ENCODE peak calls at places on chromosomes 13 and 19, in five cellular contexts. One of them, this sample, is unnamed.

GRCh38 chr19:1177322-1178114 is 3.5 kb upstream of the SBNO2 start:
- DNase-seq in left lung: peak; percentile 82
- DNase-seq in C1 segment of cervical spinal cord: no peak
- DNase-seq in head of caudate nucleus: no peak
- DNase-seq in neural progenitor cell: no peak
- DNase-seq in this sample: no peak

GRCh38 chr13:112449545-112449930 is 73.4 kb downstream of the SPACA7 start:
- DNase-seq in left lung: peak; percentile 46
- DNase-seq in C1 segment of cervical spinal cord: no peak
- DNase-seq in head of caudate nucleus: no peak
- DNase-seq in neural progenitor cell: no peak
- DNase-seq in this sample: no peak

GRCh38 chr13:99356216-99357089 is 49.3 kb upstream of the GPR183 start:
- DNase-seq in left lung: no peak
- DNase-seq in C1 segment of cervical spinal cord: peak; percentile 15
- DNase-seq in head of caudate nucleus: no peak
- DNase-seq in neural progenitor cell: no peak
- DNase-seq in this sample: peak; percentile 48

GRCh38 chr13:51861728-51862300 is at the start of gene CCDC70:
- DNase-seq in left lung: no peak
- DNase-seq in C1 segment of cervical spinal cord: no peak
- DNase-seq in head of caudate nucleus: no peak
- DNase-seq in neural progenitor cell: no peak
- DNase-seq in this sample: no peak

GRCh38 chr19:8500158-8500557 is 2.3 kb downstream of the PRAM1 start:
- DNase-seq in left lung: peak; percentile 88
- DNase-seq in C1 segment of cervical spinal cord: no peak
- DNase-seq in head of caudate nucleus: no peak
- DNase-seq in neural progenitor cell: peak; percentile 42
- DNase-seq in this sample: peak; percentile 33

GRCh38 chr13:110382830-110383229 is 75.7 kb downstream of the COL4A2 start:
- DNase-seq in left lung: no peak
- DNase-seq in C1 segment of cervical spinal cord: no peak
- DNase-seq in head of caudate nucleus: no peak
- DNase-seq in neural progenitor cell: no peak
- DNase-seq in this sample: no peak

GRCh38 chr13:72383646-72384045 is 343.8 kb downstream of the MZT1 start:
- DNase-seq in left lung: no peak
- DNase-seq in C1 segment of cervical spinal cord: no peak
- DNase-seq in head of caudate nucleus: no peak
- DNase-seq in neural progenitor cell: no peak
- DNase-seq in this sample: no peak

GRCh38 chr19:1057185-1057857 is 9.6 kb upstream of the ARHGAP45 start:
- DNase-seq in left lung: no peak
- DNase-seq in C1 segment of cervical spinal cord: no peak
- DNase-seq in head of caudate nucleus: no peak
- DNase-seq in neural progenitor cell: peak; percentile 75
- DNase-seq in this sample: no peak

GRCh38 chr19:48636859-48637448 is at the start of gene DBP:
- DNase-seq in left lung: peak; percentile 86
- DNase-seq in C1 segment of cervical spinal cord: no peak
- DNase-seq in head of caudate nucleus: no peak
- DNase-seq in neural progenitor cell: no peak
- DNase-seq in this sample: no peak

GRCh38 chr19:19259741-19260140 is 13.4 kb downstream of the TM6SF2 start:
- DNase-seq in left lung: no peak
- DNase-seq in C1 segment of cervical spinal cord: peak; percentile 9
- DNase-seq in head of caudate nucleus: no peak
- DNase-seq in neural progenitor cell: peak; percentile 56
- DNase-seq in this sample: no peak

GRCh38 chr19:29810504-29810871 is 1.3 kb upstream of the CCNE1 start:
- DNase-seq in left lung: peak; percentile 21
- DNase-seq in C1 segment of cervical spinal cord: no peak
- DNase-seq in head of caudate nucleus: no peak
- DNase-seq in neural progenitor cell: no peak
- DNase-seq in this sample: no peak

GRCh38 chr19:51364200-51365106 is 1.7 kb downstream of the ETFB start:
- DNase-seq in left lung: no peak
- DNase-seq in C1 segment of cervical spinal cord: no peak
- DNase-seq in head of caudate nucleus: no peak
- DNase-seq in neural progenitor cell: no peak
- DNase-seq in this sample: peak; percentile 45

GRCh38 chr13:77511552-77511951 is 24.0 kb upstream of the SCEL start:
- DNase-seq in left lung: no peak
- DNase-seq in C1 segment of cervical spinal cord: no peak
- DNase-seq in head of caudate nucleus: no peak
- DNase-seq in neural progenitor cell: no peak
- DNase-seq in this sample: no peak

GRCh38 chr13:99263386-99263785 is 5.2 kb upstream of the GPR18 start:
- DNase-seq in left lung: no peak
- DNase-seq in C1 segment of cervical spinal cord: no peak
- DNase-seq in head of caudate nucleus: no peak
- DNase-seq in neural progenitor cell: no peak
- DNase-seq in this sample: no peak

GRCh38 chr19:1189419-1189818 is 15.4 kb upstream of the SBNO2 start:
- DNase-seq in left lung: no peak
- DNase-seq in C1 segment of cervical spinal cord: no peak
- DNase-seq in head of caudate nucleus: no peak
- DNase-seq in neural progenitor cell: peak; percentile 2
- DNase-seq in this sample: no peak

GRCh38 chr19:55687281-55688172 is 12.5 kb downstream of the EPN1 start:
- DNase-seq in left lung: peak; percentile 75
- DNase-seq in C1 segment of cervical spinal cord: no peak
- DNase-seq in head of caudate nucleus: no peak
- DNase-seq in neural progenitor cell: no peak
- DNase-seq in this sample: no peak

This sample was measured in globus pallidus.